ENCODE peak calls at places on chromosomes 5 and 9, in ten cellular contexts. C is cardiac muscle cell, Q is dorsolateral prefrontal cortex, Y is prostate gland, B is HCT116, W is astrocyte of the cerebellum, E is thoracic aorta, O is GM23338, V is K562, R is lower lobe of right lung. H is an unnamed sample.

GRCh38 chr5:72600401-72600981 is 93.3 kb upstream of the ZNF366 start:
- DNase-seq in C (peak; percentile 65), Q (no peak), Y (no peak), B (peak; percentile 10), W (no peak), E (no peak), O (no peak), V (no peak), R (no peak), H (peak; percentile 56)

GRCh38 chr5:24644757-24645156 is at the start of gene CDH10:
- DNase-seq in C (peak; percentile 4), Q (peak; percentile 77), Y (no peak), B (no peak), W (peak; percentile 29), E (no peak), O (peak; percentile 97), V (no peak), R (peak; percentile 39), H (peak; percentile 1)

GRCh38 chr5:135829179-135829578 is 5.3 kb upstream of the SLC25A48 start:
- DNase-seq in C (no peak), Q (no peak), Y (no peak), B (no peak), W (no peak), E (no peak), O (no peak), V (no peak), R (no peak), H (no peak)

GRCh38 chr9:70106571-70106970 is 62.9 kb downstream of the MAMDC2 start:
- DNase-seq in C (no peak), Q (no peak), Y (no peak), B (no peak), W (no peak), E (no peak), O (no peak), V (no peak), R (no peak), H (no peak)

GRCh38 chr5:19626218-19626617 is 361.8 kb downstream of the CDH18 start:
- DNase-seq in C (no peak), Q (no peak), Y (no peak), B (no peak), W (no peak), E (no peak), O (no peak), V (no peak), R (no peak), H (no peak)

GRCh38 chr5:131109540-131110255 is 55.4 kb downstream of the HINT1 start:
- DNase-seq in C (peak; percentile 63), Q (peak; percentile 26), Y (peak; percentile 10), B (peak; percentile 35), W (peak; percentile 16), E (no peak), O (peak; percentile 56), V (peak; percentile 35), R (no peak), H (peak; percentile 60)

GRCh38 chr9:98226968-98227367 is 28.5 kb downstream of the TBC1D2 start:
- DNase-seq in C (no peak), Q (no peak), Y (no peak), B (no peak), W (no peak), E (no peak), O (no peak), V (no peak), R (no peak), H (no peak)

GRCh38 chr5:94745786-94746730 is 127.6 kb downstream of the SLF1 start:
- DNase-seq in C (no peak), Q (no peak), Y (no peak), B (no peak), W (no peak), E (no peak), O (no peak), V (no peak), R (no peak), H (peak; percentile 68)

GRCh38 chr5:172175263-172175719 is 12.7 kb downstream of the STK10 start:
- DNase-seq in C (no peak), Q (no peak), Y (no peak), B (no peak), W (no peak), E (no peak), O (no peak), V (no peak), R (peak; percentile 86), H (no peak)

GRCh38 chr5:57613726-57614125 is 131.1 kb upstream of the ACTBL2 start:
- DNase-seq in C (no peak), Q (no peak), Y (no peak), B (no peak), W (no peak), E (no peak), O (no peak), V (no peak), R (no peak), H (no peak)

GRCh38 chr5:109697339-109697738 is 7.6 kb downstream of the MAN2A1 start:
- DNase-seq in C (no peak), Q (no peak), Y (no peak), B (no peak), W (no peak), E (no peak), O (no peak), V (no peak), R (no peak), H (no peak)

GRCh38 chr5:159923008-159923407 is 6.7 kb downstream of the ADRA1B start:
- DNase-seq in C (no peak), Q (no peak), Y (no peak), B (no peak), W (no peak), E (no peak), O (no peak), V (no peak), R (no peak), H (no peak)

GRCh38 chr5:82234880-82235279 is 43.3 kb downstream of the RPS23 start:
- DNase-seq in C (no peak), Q (no peak), Y (no peak), B (no peak), W (no peak), E (no peak), O (no peak), V (no peak), R (no peak), H (no peak)

GRCh38 chr5:74622122-74622521 is 18.4 kb downstream of the ENC1 start:
- DNase-seq in C (no peak), Q (no peak), Y (no peak), B (no peak), W (no peak), E (no peak), O (no peak), V (no peak), R (no peak), H (no peak)

DNA sequence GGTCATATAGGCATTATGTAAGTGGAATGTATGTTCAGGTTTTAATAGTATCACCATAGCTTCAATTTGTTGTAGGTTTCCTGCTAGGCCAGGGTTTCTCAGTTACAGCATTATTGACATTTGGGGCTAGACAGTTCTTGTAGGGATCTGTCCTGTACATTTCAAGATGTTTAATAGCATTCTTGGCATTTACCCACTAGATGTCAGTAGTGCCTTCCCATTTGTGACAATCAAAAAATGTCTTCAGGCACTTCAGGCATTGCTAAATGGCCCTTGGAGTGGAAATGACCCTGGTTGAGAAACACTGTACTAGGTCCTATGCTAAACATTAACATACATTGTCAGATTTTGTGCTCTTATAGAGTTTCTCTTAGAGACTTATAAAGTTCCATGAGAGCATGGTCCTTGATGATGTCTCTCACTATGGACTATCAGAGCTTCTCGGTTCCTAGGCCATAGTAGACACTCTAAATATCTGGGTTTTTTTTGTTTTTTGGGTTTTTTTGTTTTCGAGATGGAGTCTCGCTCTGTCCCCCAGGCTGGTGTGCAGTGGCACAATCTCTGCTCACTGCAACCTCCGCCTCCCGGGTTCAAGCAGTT is 1.4 kb downstream of the KIF20A start:
- DNase-seq in C (peak; percentile 71), Q (no peak), Y (no peak), B (peak; percentile 52), W (peak; percentile 20), E (no peak), O (peak; percentile 52), V (peak; percentile 58), R (no peak), H (peak; percentile 73)
- TF ChIP-seq CTCF in C (peak; percentile 50), Q (peak; percentile 35), Y (peak; percentile 12), B (peak; percentile 44), W (peak; percentile 42), E (no peak), O (peak; percentile 74), V (peak; percentile 86), R (no peak), H (peak; percentile 47)

GRCh38 chr9:109458453-109459211 is 39.5 kb downstream of the PTPN3 start:
- DNase-seq in C (no peak), Q (no peak), Y (no peak), B (no peak), W (no peak), E (no peak), O (no peak), V (no peak), R (no peak), H (no peak)
- H3K4me3 ChIP-seq in C (no peak overlapping the region), Q (no peak overlapping the region), Y (no peak overlapping the region), B (no peak overlapping the region), W (no peak overlapping the region), E (no peak overlapping the region), O (no peak overlapping the region), V (no peak overlapping the region), R (no peak overlapping the region), H (no peak overlapping the region)

GRCh38 chr5:10576121-10576789 is 12.4 kb downstream of the ANKRD33B start:
- DNase-seq in C (no peak), Q (no peak), Y (no peak), B (no peak), W (no peak), E (no peak), O (no peak), V (no peak), R (no peak), H (no peak)

GRCh38 chr5:10576790-10577189 is 12.9 kb downstream of the ANKRD33B start:
- DNase-seq in C (no peak), Q (peak; percentile 55), Y (no peak), B (no peak), W (no peak), E (no peak), O (no peak), V (no peak), R (no peak), H (no peak)

GRCh38 chr5:10577371-10578291 is 13.8 kb downstream of the ANKRD33B start:
- DNase-seq in C (peak; percentile 34), Q (no peak), Y (no peak), B (no peak), W (no peak), E (no peak), O (no peak), V (peak; percentile 50), R (no peak), H (peak; percentile 60)

GRCh38 chr5:10572451-10572850 is 8.6 kb downstream of the ANKRD33B start:
- DNase-seq in C (no peak), Q (no peak), Y (no peak), B (no peak), W (no peak), E (no peak), O (no peak), V (no peak), R (no peak), H (no peak)

GRCh38 chr5:10573487-10574145 is 9.7 kb downstream of the ANKRD33B start:
- DNase-seq in C (no peak), Q (no peak), Y (no peak), B (no peak), W (no peak), E (no peak), O (no peak), V (no peak), R (no peak), H (no peak)
- TF ChIP-seq CTCF in C (no peak), Q (no peak), Y (no peak), B (no peak), W (no peak), E (no peak), O (no peak), V (no peak), R (no peak), H (no peak)

GRCh38 chr5:55222819-55223124 is 4.3 kb downstream of the MCIDAS start:
- DNase-seq in C (no peak), Q (no peak), Y (no peak), B (no peak), W (no peak), E (no peak), O (no peak), V (no peak), R (no peak), H (no peak)
- H3K4me3 ChIP-seq in C (peak overlapping the region; percentile 14), Q (no peak overlapping the region), Y (no peak overlapping the region), B (no peak overlapping the region), W (no peak overlapping the region), E (no peak overlapping the region), O (peak overlapping the region; percentile 47), V (no peak overlapping the region), R (no peak overlapping the region), H (no peak overlapping the region)